ENCODE peak calls at places on chromosome 10, in six cellular contexts. Q is stomach, W is fibroblast of mammary gland, P is psoas muscle, Z is neural progenitor cell, G is HL-60. V is an unnamed sample.

GRCh38 chr10:86654411-86655172 is at the start of gene OPN4:
- DNase-seq in Q (no peak), W (peak; percentile 36), P (no peak), Z (no peak), G (no peak), V (no peak)

GRCh38 chr10:24869354-24870016 is 82.9 kb downstream of the PRTFDC1 start:
- DNase-seq in Q (no peak), W (peak; percentile 38), P (no peak), Z (no peak), G (no peak), V (no peak)

GRCh38 chr10:86863443-86863842 is 94.0 kb downstream of the MMRN2 start:
- DNase-seq in Q (no peak), W (no peak), P (no peak), Z (no peak), G (no peak), V (no peak)

GRCh38 chr10:123772645-123773508 is 106.7 kb downstream of the GPR26 start:
- DNase-seq in Q (no peak), W (peak; percentile 3), P (no peak), Z (no peak), G (peak; percentile 28), V (no peak)

GRCh38 chr10:107747851-107748250 is 583.3 kb upstream of the SORCS1 start:
- DNase-seq in Q (no peak), W (no peak), P (no peak), Z (no peak), G (no peak), V (no peak)

GRCh38 chr10:126663328-126663727 is 7.2 kb downstream of the C10orf90 start:
- DNase-seq in Q (no peak), W (peak; percentile 97), P (peak; percentile 75), Z (no peak), G (no peak), V (peak; percentile 75)

GRCh38 chr10:78116451-78116850 is 82.8 kb downstream of the RPS24 start:
- DNase-seq in Q (no peak), W (no peak), P (no peak), Z (no peak), G (no peak), V (no peak)

GRCh38 chr10:6621536-6621935 is 41.5 kb upstream of the PRKCQ start:
- DNase-seq in Q (no peak), W (peak; percentile 47), P (no peak), Z (no peak), G (no peak), V (peak; percentile 8)

GRCh38 chr10:96618648-96619047 is 31.8 kb upstream of the TM9SF3 start:
- DNase-seq in Q (peak; percentile 74), W (no peak), P (peak; percentile 62), Z (no peak), G (no peak), V (peak; percentile 34)

GRCh38 chr10:78973901-78974408 is 94.8 kb upstream of the ZMIZ1 start:
- DNase-seq in Q (no peak), W (peak; percentile 63), P (peak; percentile 89), Z (peak; percentile 93), G (peak; percentile 33), V (peak; percentile 74)

GRCh38 chr10:14126697-14127440 is 203.9 kb downstream of the FRMD4A start:
- DNase-seq in Q (no peak), W (peak; percentile 48), P (no peak), Z (no peak), G (no peak), V (no peak)

GRCh38 chr10:8402469-8403074 is 348.1 kb downstream of the GATA3 start:
- DNase-seq in Q (no peak), W (no peak), P (no peak), Z (no peak), G (no peak), V (no peak)

GRCh38 chr10:116469437-116469836 is 41.8 kb downstream of the PNLIPRP3 start:
- DNase-seq in Q (no peak), W (no peak), P (no peak), Z (no peak), G (no peak), V (peak; percentile 6)

GRCh38 chr10:29932991-29933390 is 126.4 kb downstream of the JCAD start:
- DNase-seq in Q (no peak), W (no peak), P (no peak), Z (no peak), G (no peak), V (no peak)

GRCh38 chr10:47112612-47113011 is 187.4 kb upstream of the GDF10 start:
- DNase-seq in Q (no peak), W (no peak), P (no peak), Z (no peak), G (no peak), V (no peak)

GRCh38 chr10:94294168-94294567 is 68.6 kb downstream of the NOC3L start:
- DNase-seq in Q (no peak), W (no peak), P (no peak), Z (no peak), G (no peak), V (no peak)

GRCh38 chr10:96584474-96584873 is 2.3 kb downstream of the TM9SF3 start:
- DNase-seq in Q (no peak), W (no peak), P (no peak), Z (no peak), G (no peak), V (no peak)

GRCh38 chr10:124063736-124064135 is 29.7 kb downstream of the CHST15 start:
- DNase-seq in Q (no peak), W (peak; percentile 93), P (no peak), Z (no peak), G (no peak), V (peak; percentile 88)

GRCh38 chr10:21496285-21497176 is 29.0 kb downstream of the SKIDA1 start:
- DNase-seq in Q (peak; percentile 34), W (peak; percentile 34), P (peak; percentile 70), Z (peak; percentile 84), G (no peak), V (peak; percentile 38)

GRCh38 chr10:65430979-65431378 is 1494.9 kb upstream of the LRRTM3 start:
- DNase-seq in Q (no peak), W (no peak), P (no peak), Z (no peak), G (no peak), V (no peak)

GRCh38 chr10:14519785-14520184 is 189.1 kb upstream of the FRMD4A start:
- DNase-seq in Q (no peak), W (no peak), P (no peak), Z (no peak), G (no peak), V (no peak)

GRCh38 chr10:82625497-82626151 is 750.6 kb downstream of the NRG3 start:
- DNase-seq in Q (no peak), W (no peak), P (no peak), Z (no peak), G (no peak), V (no peak)

DNA sequence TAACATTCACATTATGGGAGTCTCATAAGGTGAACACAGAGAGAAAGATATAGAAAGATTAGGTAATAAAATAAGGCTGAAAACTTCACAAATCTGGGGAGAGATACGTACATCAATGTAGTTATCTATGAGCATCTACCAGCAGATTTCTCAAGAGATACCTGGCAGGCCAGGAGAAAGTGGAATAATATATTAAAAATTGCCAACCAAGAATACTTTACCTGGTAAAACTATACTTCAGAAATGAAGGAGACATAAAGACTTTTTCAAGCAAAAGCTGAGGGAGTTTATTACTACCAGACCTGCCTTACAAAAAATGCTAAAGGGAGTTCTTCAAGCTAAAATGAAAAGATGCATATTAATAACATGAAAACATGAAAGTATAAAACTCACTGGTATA is 78.8 kb upstream of the COMTD1 start:
- DNase-seq in Q (no peak), W (no peak), P (no peak), Z (no peak), G (no peak), V (no peak)
- H3K4me3 ChIP-seq in Q (no peak overlapping the region), W (no peak overlapping the region), P (no peak overlapping the region), Z (no peak overlapping the region), G (no peak overlapping the region), V (no peak overlapping the region)

GRCh38 chr10:27724287-27724686 is 21.3 kb downstream of the MKX start:
- DNase-seq in Q (no peak), W (peak; percentile 54), P (no peak), Z (peak; percentile 27), G (no peak), V (no peak)
- TF ChIP-seq CTCF in Q (no peak), W (peak; percentile 52), P (no peak), Z (peak; percentile 55), G (no peak), V (no peak)

GRCh38 chr10:12501324-12501723 is 152.0 kb downstream of the CAMK1D start:
- DNase-seq in Q (peak; percentile 9), W (no peak), P (no peak), Z (no peak), G (no peak), V (no peak)
- H3K4me3 ChIP-seq in Q (no peak overlapping the region), W (no peak overlapping the region), P (no peak overlapping the region), Z (no peak overlapping the region), G (no peak overlapping the region), V (no peak overlapping the region)

GRCh38 chr10:4080225-4080624 is 295.2 kb upstream of the KLF6 start:
- DNase-seq in Q (no peak), W (no peak), P (no peak), Z (no peak), G (no peak), V (no peak)

GRCh38 chr10:4075443-4075842 is 290.4 kb upstream of the KLF6 start:
- DNase-seq in Q (no peak), W (no peak), P (no peak), Z (no peak), G (no peak), V (no peak)

GRCh38 chr10:4079796-4080195 is 294.8 kb upstream of the KLF6 start:
- DNase-seq in Q (no peak), W (no peak), P (no peak), Z (no peak), G (no peak), V (no peak)

GRCh38 chr10:4074559-4075407 is 289.8 kb upstream of the KLF6 start:
- DNase-seq in Q (no peak), W (peak; percentile 47), P (no peak), Z (no peak), G (no peak), V (peak; percentile 58)

DNA sequence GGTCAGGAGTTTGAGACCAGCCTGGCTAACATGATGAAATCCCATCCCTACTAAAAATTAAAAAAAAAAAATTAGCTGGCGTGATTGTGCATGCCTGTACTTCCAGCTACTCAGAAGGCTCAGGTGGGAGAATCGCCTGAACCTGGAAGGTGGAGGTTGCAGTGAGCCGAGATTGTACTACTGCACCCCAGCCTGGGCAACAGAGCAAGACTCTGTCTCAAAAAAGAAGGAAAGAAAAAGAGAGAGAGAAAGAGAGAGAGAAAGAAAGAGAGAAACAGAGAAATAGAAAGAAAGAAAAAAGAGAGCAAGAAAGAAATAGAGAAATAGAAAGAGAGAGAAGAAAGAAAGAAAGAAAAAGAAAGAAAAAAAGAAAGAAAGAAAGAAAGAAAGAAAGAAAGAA is 292.8 kb upstream of the KLF6 start:
- DNase-seq in Q (no peak), W (no peak), P (no peak), Z (no peak), G (no peak), V (no peak)
- TF ChIP-seq CTCF in Q (no peak), W (no peak), P (no peak), Z (no peak), G (no peak), V (no peak)